ENCODE peak calls at places on chromosome 1, in five cellular contexts. S is GM10248; F is activated CD4-positive, alpha-beta T cell treated with anti-CD3 and anti-CD28 coated beads, Interleukin-2, amount 10 ng/mL, durations not matched to agents 7 days and 5 days; A is hypothalamus; I is AG09309. B is an unnamed sample.

GRCh38 chr1:228793032-228793431 is 57.8 kb downstream of the RHOU start:
- DNase-seq in S (no peak), F (peak; percentile 64), A (no peak), I (no peak), B (no peak)

GRCh38 chr1:92817986-92818764 is 13.7 kb upstream of the RPL5 start:
- DNase-seq in S (peak; percentile 46), F (peak; percentile 30), A (no peak), I (no peak), B (no peak)

GRCh38 chr1:163205513-163205912 is 2.8 kb upstream of the RGS5 start:
- DNase-seq in S (no peak), F (no peak), A (no peak), I (no peak), B (no peak)

GRCh38 chr1:10529772-10530171 is 55.0 kb downstream of the PEX14 start:
- DNase-seq in S (no peak), F (no peak), A (no peak), I (no peak), B (no peak)

GRCh38 chr1:41494351-41495170 is 10.1 kb upstream of the EDN2 start:
- DNase-seq in S (no peak), F (no peak), A (no peak), I (no peak), B (no peak)

GRCh38 chr1:24465099-24465498 is 37.5 kb upstream of the RCAN3 start:
- DNase-seq in S (no peak), F (no peak), A (no peak), I (no peak), B (no peak)

GRCh38 chr1:33986389-33987095 is 122.7 kb downstream of the HMGB4 start:
- DNase-seq in S (no peak), F (no peak), A (no peak), I (peak; percentile 80), B (no peak)

GRCh38 chr1:26838474-26839338 is 12.2 kb downstream of the ZDHHC18 start:
- DNase-seq in S (peak; percentile 87), F (no peak), A (no peak), I (no peak), B (no peak)

GRCh38 chr1:230407351-230407750 is 18.8 kb downstream of the PGBD5 start:
- DNase-seq in S (no peak), F (no peak), A (no peak), I (no peak), B (no peak)

GRCh38 chr1:219753901-219754300 is 141.0 kb upstream of the ZC3H11B start:
- DNase-seq in S (no peak), F (no peak), A (no peak), I (no peak), B (no peak)

GRCh38 chr1:66315675-66316074 is 218.3 kb upstream of the SGIP1 start:
- DNase-seq in S (no peak), F (no peak), A (no peak), I (no peak), B (no peak)

GRCh38 chr1:109186704-109187071 is 27.0 kb upstream of the SARS1 start:
- DNase-seq in S (no peak), F (no peak), A (no peak), I (no peak), B (no peak)